ENCODE peak calls at places on chromosome 17, in nine cellular contexts. G is CD4-positive, alpha-beta T cell; J is retina; E is B cell; S is gastrocnemius medialis; X is iPS-NIHi11; N is EH; R is ELR; D is HAP-1. V is an unnamed sample.

GRCh38 chr17:11644265-11645212 is 46.3 kb downstream of the DNAH9 start:
- DNase-seq in N (peak), D (peak), E (no peak), G (peak), X (peak), R (peak), J (peak), S (peak), V (no peak)

GRCh38 chr17:72446525-72447250 is 325.9 kb downstream of the SOX9 start:
- DNase-seq in R (no peak), N (no peak), J (no peak), E (no peak), X (no peak), D (no peak), G (no peak), S (no peak), V (no peak)

GRCh38 chr17:7439462-7440112 is at the start of gene FGF11:
- DNase-seq in J (peak), D (no peak), N (no peak), X (no peak), R (no peak), E (no peak), G (no peak), S (no peak), V (no peak)

GRCh38 chr17:64461788-64462187 is 12.9 kb downstream of the MILR1 start:
- DNase-seq in S (no peak), N (no peak), X (no peak), J (no peak), R (no peak), E (no peak), D (no peak), G (no peak), V (no peak)

GRCh38 chr17:79844869-79845600 is 5.8 kb upstream of the CBX4 start:
- DNase-seq in J (peak), G (peak), X (peak), D (peak), E (peak), R (peak), N (peak), S (no peak), V (peak)

GRCh38 chr17:10144456-10144855 is 54.0 kb downstream of the GAS7 start:
- DNase-seq in G (no peak), E (peak), X (no peak), D (no peak), R (no peak), J (no peak), N (no peak), S (no peak), V (no peak)

GRCh38 chr17:46179375-46179999 is 13.7 kb downstream of the KANSL1 start:
- DNase-seq in G (no peak), X (no peak), E (no peak), S (no peak), D (no peak), J (no peak), N (no peak), R (no peak), V (no peak)

GRCh38 chr17:44155488-44155887 is 13.8 kb downstream of the HROB start:
- DNase-seq in G (no peak), E (no peak), N (no peak), D (no peak), X (no peak), J (no peak), S (no peak), R (no peak), V (no peak)

GRCh38 chr17:17141279-17141678 is 64.9 kb downstream of the PLD6 start:
- DNase-seq in R (no peak), G (no peak), X (no peak), J (no peak), N (no peak), E (no peak), S (no peak), D (no peak), V (no peak)

GRCh38 chr17:81913394-81914102 is 2.3 kb upstream of the PCYT2 start:
- DNase-seq in G (no peak), E (no peak), X (no peak), S (no peak), D (no peak), N (no peak), R (peak), J (no peak), V (no peak)

GRCh38 chr17:231191-231965 is 49.9 kb upstream of the DOC2B start:
- DNase-seq in R (no peak), E (no peak), D (no peak), S (no peak), X (no peak), G (no peak), N (no peak), J (peak), V (no peak)

GRCh38 chr17:73096866-73097265 is 4.4 kb upstream of the SLC39A11 start:
- DNase-seq in E (no peak), J (no peak), X (no peak), S (no peak), R (no peak), G (no peak), N (no peak), D (no peak), V (no peak)

GRCh38 chr17:42112552-42113176 is at the start of gene DHX58:
- DNase-seq in J (no peak), E (peak), R (peak), G (peak), X (peak), S (peak), N (peak), D (no peak), V (peak)

GRCh38 chr17:39605492-39606433 is 2.0 kb downstream of the NEUROD2 start:
- DNase-seq in D (no peak), E (no peak), R (peak), N (no peak), J (peak), X (no peak), G (no peak), S (no peak), V (no peak)

GRCh38 chr17:42202696-42203095 is 8.4 kb upstream of the GHDC start:
- DNase-seq in X (no peak), N (no peak), D (no peak), G (no peak), S (no peak), E (no peak), J (no peak), R (no peak), V (no peak)

GRCh38 chr17:8420041-8420934 is 15.4 kb upstream of the NDEL1 start:
- DNase-seq in J (no peak), S (peak), R (peak), G (no peak), D (no peak), X (no peak), N (peak), E (no peak), V (no peak)

GRCh38 chr17:57955183-57955952 is at the start of gene CUEDC1:
- DNase-seq in R (peak), G (peak), N (peak), X (peak), E (peak), J (peak), S (peak), D (peak), V (peak)

GRCh38 chr17:12619444-12620199 is 46.1 kb upstream of the MYOCD start:
- DNase-seq in S (no peak), J (no peak), G (no peak), R (peak), D (no peak), N (peak), X (no peak), E (no peak), V (no peak)

GRCh38 chr17:35244345-35245195 is 1.7 kb downstream of the SLFN5 start:
- DNase-seq in E (peak), G (peak), N (peak), R (peak), S (peak), J (peak), X (peak), D (peak), V (peak)

GRCh38 chr17:50051606-50052005 is 4.3 kb upstream of the ITGA3 start:
- DNase-seq in D (no peak), R (peak), J (no peak), E (no peak), N (peak), X (no peak), G (no peak), S (no peak), V (no peak)

GRCh38 chr17:48134912-48135480 is 27.4 kb downstream of the SNX11 start:
- DNase-seq in R (no peak), J (no peak), E (no peak), D (no peak), G (no peak), N (peak), S (no peak), X (peak), V (no peak)

V was measured in effector memory CD8-positive, alpha-beta T cell.